ENCODE peak calls at places on chromosomes 1 and 21, in ten cellular contexts. One of them, this sample, is unnamed.

GRCh38 chr1:46784666-46785065 is 14.2 kb upstream of the CYP4B1 start:
- DNase-seq in tibial nerve: no peak
- DNase-seq in esophagus muscularis mucosa: no peak
- DNase-seq in A549: no peak
- DNase-seq in suprapubic skin: no peak
- DNase-seq in ovary: no peak
- DNase-seq in stomach: no peak
- DNase-seq in K562: no peak
- DNase-seq in transverse colon: no peak
- DNase-seq in H1: no peak
- DNase-seq in this sample: no peak

GRCh38 chr1:84286071-84286470 is 15.4 kb upstream of the SAMD13 start:
- DNase-seq in tibial nerve: no peak
- DNase-seq in esophagus muscularis mucosa: no peak
- DNase-seq in A549: no peak
- DNase-seq in suprapubic skin: no peak
- DNase-seq in ovary: no peak
- DNase-seq in stomach: no peak
- DNase-seq in K562: no peak
- DNase-seq in transverse colon: no peak
- DNase-seq in H1: no peak
- DNase-seq in this sample: no peak

GRCh38 chr1:108551157-108551862 is 8.6 kb upstream of the EEIG2 start:
- DNase-seq in tibial nerve: no peak
- DNase-seq in esophagus muscularis mucosa: no peak
- DNase-seq in A549: no peak
- DNase-seq in suprapubic skin: no peak
- DNase-seq in ovary: no peak
- DNase-seq in stomach: no peak
- DNase-seq in K562: no peak
- DNase-seq in transverse colon: no peak
- DNase-seq in H1: no peak
- DNase-seq in this sample: no peak

GRCh38 chr1:155075535-155075934 is 3.1 kb upstream of the EFNA3 start:
- DNase-seq in tibial nerve: no peak
- DNase-seq in esophagus muscularis mucosa: no peak
- DNase-seq in A549: no peak
- DNase-seq in suprapubic skin: no peak
- DNase-seq in ovary: no peak
- DNase-seq in stomach: no peak
- DNase-seq in K562: no peak
- DNase-seq in transverse colon: no peak
- DNase-seq in H1: no peak
- DNase-seq in this sample: no peak

GRCh38 chr1:110007458-110007857 is 22.9 kb downstream of the AHCYL1 start:
- DNase-seq in tibial nerve: no peak
- DNase-seq in esophagus muscularis mucosa: no peak
- DNase-seq in A549: no peak
- DNase-seq in suprapubic skin: no peak
- DNase-seq in ovary: no peak
- DNase-seq in stomach: no peak
- DNase-seq in K562: no peak
- DNase-seq in transverse colon: no peak
- DNase-seq in H1: no peak
- DNase-seq in this sample: no peak

GRCh38 chr21:39325458-39325857 is 12.0 kb upstream of the BRWD1 start:
- DNase-seq in tibial nerve: no peak
- DNase-seq in esophagus muscularis mucosa: no peak
- DNase-seq in A549: no peak
- DNase-seq in suprapubic skin: no peak
- DNase-seq in ovary: no peak
- DNase-seq in stomach: no peak
- DNase-seq in K562: no peak
- DNase-seq in transverse colon: no peak
- DNase-seq in H1: no peak
- DNase-seq in this sample: no peak

GRCh38 chr1:202160377-202160940 is at the start of gene PTPN7:
- DNase-seq in tibial nerve: no peak
- DNase-seq in esophagus muscularis mucosa: no peak
- DNase-seq in A549: no peak
- DNase-seq in suprapubic skin: no peak
- DNase-seq in ovary: no peak
- DNase-seq in stomach: peak; percentile 39
- DNase-seq in K562: peak; percentile 57
- DNase-seq in transverse colon: peak; percentile 61
- DNase-seq in H1: no peak
- DNase-seq in this sample: peak; percentile 61

GRCh38 chr21:41222247-41223068 is 54.5 kb downstream of the BACE2 start:
- DNase-seq in tibial nerve: no peak
- DNase-seq in esophagus muscularis mucosa: no peak
- DNase-seq in A549: no peak
- DNase-seq in suprapubic skin: no peak
- DNase-seq in ovary: no peak
- DNase-seq in stomach: no peak
- DNase-seq in K562: no peak
- DNase-seq in transverse colon: no peak
- DNase-seq in H1: no peak
- DNase-seq in this sample: peak; percentile 40

GRCh38 chr1:180182721-180183311 is 28.1 kb downstream of the QSOX1 start:
- DNase-seq in tibial nerve: no peak
- DNase-seq in esophagus muscularis mucosa: no peak
- DNase-seq in A549: no peak
- DNase-seq in suprapubic skin: no peak
- DNase-seq in ovary: no peak
- DNase-seq in stomach: no peak
- DNase-seq in K562: no peak
- DNase-seq in transverse colon: no peak
- DNase-seq in H1: no peak
- DNase-seq in this sample: no peak

DNA sequence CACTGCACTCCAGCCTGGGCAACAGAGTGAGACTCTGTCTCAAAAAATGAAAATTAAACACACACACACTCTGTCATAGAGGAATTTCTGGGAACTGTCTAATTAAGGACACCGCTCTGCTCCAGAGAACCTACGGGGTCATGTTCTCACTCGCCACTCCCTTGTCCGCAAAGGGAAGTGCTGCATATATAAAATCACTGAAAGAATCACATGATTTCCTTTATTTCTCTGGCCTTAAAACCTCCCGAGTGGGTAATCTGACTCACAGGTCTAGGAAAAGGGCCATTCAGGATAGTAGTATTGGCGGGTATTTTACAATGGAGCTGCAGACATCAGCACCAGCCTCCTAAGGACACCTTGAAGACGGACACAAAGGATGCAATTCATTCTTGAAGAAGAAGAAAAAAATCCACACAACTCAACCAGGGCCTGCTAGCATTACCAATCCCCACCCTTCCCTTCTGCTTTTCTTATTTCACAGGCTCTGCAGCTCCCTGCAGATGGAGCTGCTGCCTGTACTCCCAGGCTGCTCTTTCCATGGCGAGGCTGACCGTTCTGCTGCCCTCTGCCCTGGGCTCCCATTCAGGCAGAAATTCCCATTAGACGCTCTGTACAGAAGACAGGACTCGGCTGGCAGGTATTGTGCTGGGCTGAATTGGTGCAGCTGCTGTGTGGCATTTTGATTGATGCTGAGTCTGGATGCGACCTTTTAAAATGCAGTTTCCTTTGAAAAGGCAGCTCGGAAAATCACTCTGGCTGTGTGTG is 53.3 kb upstream of the FAM89A start:
- DNase-seq in tibial nerve: no peak
- DNase-seq in esophagus muscularis mucosa: no peak
- DNase-seq in A549: no peak
- DNase-seq in suprapubic skin: no peak
- DNase-seq in ovary: no peak
- DNase-seq in stomach: no peak
- DNase-seq in K562: no peak
- DNase-seq in transverse colon: no peak
- DNase-seq in H1: no peak
- DNase-seq in this sample: no peak
- TF ChIP-seq CTCF in tibial nerve: no peak
- TF ChIP-seq CTCF in esophagus muscularis mucosa: no peak
- TF ChIP-seq CTCF in A549: peak; percentile 34
- TF ChIP-seq CTCF in suprapubic skin: no peak
- TF ChIP-seq CTCF in ovary: no peak
- TF ChIP-seq CTCF in stomach: no peak
- TF ChIP-seq CTCF in K562: peak; percentile 71
- TF ChIP-seq CTCF in transverse colon: no peak
- TF ChIP-seq CTCF in H1: no peak
- TF ChIP-seq CTCF in this sample: no peak

GRCh38 chr1:95232646-95233320 is 1.2 kb upstream of the RWDD3 start:
- DNase-seq in tibial nerve: peak; percentile 7
- DNase-seq in esophagus muscularis mucosa: no peak
- DNase-seq in A549: no peak
- DNase-seq in suprapubic skin: no peak
- DNase-seq in ovary: no peak
- DNase-seq in stomach: no peak
- DNase-seq in K562: no peak
- DNase-seq in transverse colon: no peak
- DNase-seq in H1: no peak
- DNase-seq in this sample: no peak
- TF ChIP-seq EP300 in tibial nerve: no peak
- TF ChIP-seq EP300 in esophagus muscularis mucosa: no peak
- TF ChIP-seq EP300 in A549: no peak
- TF ChIP-seq EP300 in suprapubic skin: no peak
- TF ChIP-seq EP300 in ovary: no peak
- TF ChIP-seq EP300 in stomach: no peak
- TF ChIP-seq EP300 in K562: no peak
- TF ChIP-seq EP300 in transverse colon: no peak
- TF ChIP-seq EP300 in H1: no peak
- TF ChIP-seq EP300 in this sample: no peak

GRCh38 chr21:29943885-29944284 is 4.1 kb upstream of the GRIK1 start:
- DNase-seq in tibial nerve: no peak
- DNase-seq in esophagus muscularis mucosa: no peak
- DNase-seq in A549: no peak
- DNase-seq in suprapubic skin: no peak
- DNase-seq in ovary: no peak
- DNase-seq in stomach: no peak
- DNase-seq in K562: no peak
- DNase-seq in transverse colon: no peak
- DNase-seq in H1: no peak
- DNase-seq in this sample: no peak

GRCh38 chr21:29940993-29941392 is 1.2 kb upstream of the GRIK1 start:
- DNase-seq in tibial nerve: no peak
- DNase-seq in esophagus muscularis mucosa: no peak
- DNase-seq in A549: no peak
- DNase-seq in suprapubic skin: no peak
- DNase-seq in ovary: no peak
- DNase-seq in stomach: no peak
- DNase-seq in K562: no peak
- DNase-seq in transverse colon: no peak
- DNase-seq in H1: no peak
- DNase-seq in this sample: no peak

GRCh38 chr21:29942033-29942432 is 2.2 kb upstream of the GRIK1 start:
- DNase-seq in tibial nerve: no peak
- DNase-seq in esophagus muscularis mucosa: no peak
- DNase-seq in A549: no peak
- DNase-seq in suprapubic skin: no peak
- DNase-seq in ovary: no peak
- DNase-seq in stomach: no peak
- DNase-seq in K562: no peak
- DNase-seq in transverse colon: no peak
- DNase-seq in H1: no peak
- DNase-seq in this sample: no peak

GRCh38 chr21:29938968-29939858 is 583 bp downstream of the GRIK1 start:
- DNase-seq in tibial nerve: no peak
- DNase-seq in esophagus muscularis mucosa: no peak
- DNase-seq in A549: no peak
- DNase-seq in suprapubic skin: no peak
- DNase-seq in ovary: peak; percentile 9
- DNase-seq in stomach: no peak
- DNase-seq in K562: no peak
- DNase-seq in transverse colon: no peak
- DNase-seq in H1: no peak
- DNase-seq in this sample: peak; percentile 78

GRCh38 chr21:29939859-29940245 is at the start of gene GRIK1:
- DNase-seq in tibial nerve: no peak
- DNase-seq in esophagus muscularis mucosa: no peak
- DNase-seq in A549: no peak
- DNase-seq in suprapubic skin: no peak
- DNase-seq in ovary: no peak
- DNase-seq in stomach: no peak
- DNase-seq in K562: peak; percentile 19
- DNase-seq in transverse colon: no peak
- DNase-seq in H1: no peak
- DNase-seq in this sample: no peak
- H3K4me3 ChIP-seq in tibial nerve: peak within 1 kb of the TSS; percentile 14
- H3K4me3 ChIP-seq in esophagus muscularis mucosa: peak within 1 kb of the TSS; percentile 3
- H3K4me3 ChIP-seq in A549: no peak within 1 kb of the TSS
- H3K4me3 ChIP-seq in suprapubic skin: peak within 1 kb of the TSS; percentile 38
- H3K4me3 ChIP-seq in ovary: no peak within 1 kb of the TSS
- H3K4me3 ChIP-seq in stomach: peak within 1 kb of the TSS; percentile 14
- H3K4me3 ChIP-seq in K562: peak within 1 kb of the TSS; percentile 9
- H3K4me3 ChIP-seq in transverse colon: no peak within 1 kb of the TSS
- H3K4me3 ChIP-seq in H1: peak within 1 kb of the TSS; percentile 82
- H3K4me3 ChIP-seq in this sample: no peak within 1 kb of the TSS

GRCh38 chr1:228139931-228140723 is at the start of gene GUK1:
- DNase-seq in tibial nerve: peak; percentile 99
- DNase-seq in esophagus muscularis mucosa: peak; percentile 100
- DNase-seq in A549: peak; percentile 97
- DNase-seq in suprapubic skin: peak; percentile 100
- DNase-seq in ovary: peak; percentile 99
- DNase-seq in stomach: peak; percentile 100
- DNase-seq in K562: peak; percentile 96
- DNase-seq in transverse colon: peak; percentile 100
- DNase-seq in H1: peak; percentile 99
- DNase-seq in this sample: peak; percentile 100

GRCh38 chr1:228141871-228142615 is 2.0 kb downstream of the GUK1 start:
- DNase-seq in tibial nerve: no peak
- DNase-seq in esophagus muscularis mucosa: no peak
- DNase-seq in A549: no peak
- DNase-seq in suprapubic skin: no peak
- DNase-seq in ovary: peak; percentile 64
- DNase-seq in stomach: peak; percentile 22
- DNase-seq in K562: no peak
- DNase-seq in transverse colon: no peak
- DNase-seq in H1: no peak
- DNase-seq in this sample: no peak

GRCh38 chr1:228139406-228139930 is 611 bp upstream of the GUK1 start:
- DNase-seq in tibial nerve: no peak
- DNase-seq in esophagus muscularis mucosa: no peak
- DNase-seq in A549: no peak
- DNase-seq in suprapubic skin: no peak
- DNase-seq in ovary: no peak
- DNase-seq in stomach: no peak
- DNase-seq in K562: no peak
- DNase-seq in transverse colon: no peak
- DNase-seq in H1: no peak
- DNase-seq in this sample: peak; percentile 68

GRCh38 chr1:228141082-228141870 is 1.2 kb downstream of the GUK1 start:
- DNase-seq in tibial nerve: peak; percentile 74
- DNase-seq in esophagus muscularis mucosa: no peak
- DNase-seq in A549: no peak
- DNase-seq in suprapubic skin: no peak
- DNase-seq in ovary: no peak
- DNase-seq in stomach: peak; percentile 78
- DNase-seq in K562: no peak
- DNase-seq in transverse colon: peak; percentile 58
- DNase-seq in H1: no peak
- DNase-seq in this sample: no peak

DNA sequence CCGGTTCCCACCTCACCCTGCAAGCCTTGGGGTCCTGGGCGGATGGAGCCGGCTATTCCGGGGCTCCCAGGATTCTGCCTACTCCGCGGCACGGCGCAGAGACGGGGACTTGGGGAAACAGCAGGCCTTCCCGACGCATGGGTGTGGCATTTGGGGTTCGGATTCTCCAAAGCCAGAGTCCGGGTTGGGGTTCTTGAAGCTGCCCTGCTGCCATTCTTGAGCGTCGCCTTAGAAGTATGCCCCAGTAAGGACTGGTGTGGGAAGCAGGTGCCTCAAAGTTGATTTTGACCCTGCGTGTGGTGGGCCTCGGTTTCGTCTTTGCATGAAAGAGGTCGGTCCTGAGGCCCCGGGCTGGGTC is 624 bp downstream of the GUK1 start:
- DNase-seq in tibial nerve: no peak
- DNase-seq in esophagus muscularis mucosa: no peak
- DNase-seq in A549: no peak
- DNase-seq in suprapubic skin: no peak
- DNase-seq in ovary: no peak
- DNase-seq in stomach: no peak
- DNase-seq in K562: no peak
- DNase-seq in transverse colon: no peak
- DNase-seq in H1: no peak
- DNase-seq in this sample: no peak
- TF ChIP-seq CTCF in tibial nerve: no peak
- TF ChIP-seq CTCF in esophagus muscularis mucosa: no peak
- TF ChIP-seq CTCF in A549: no peak
- TF ChIP-seq CTCF in suprapubic skin: no peak
- TF ChIP-seq CTCF in ovary: no peak
- TF ChIP-seq CTCF in stomach: no peak
- TF ChIP-seq CTCF in K562: no peak
- TF ChIP-seq CTCF in transverse colon: no peak
- TF ChIP-seq CTCF in H1: no peak
- TF ChIP-seq CTCF in this sample: no peak

This sample was measured in upper lobe of left lung.